ENCODE peak calls at places on chromosomes 13 and 19, in four cellular contexts. I is thoracic aorta, E is GM12864, G is K562. H is an unnamed sample.

GRCh38 chr13:85828094-85828684 is 29.0 kb upstream of the SLITRK6 start:
- DNase-seq in I (no peak), E (no peak), G (peak), H (peak)

GRCh38 chr19:50214699-50215543 is 11.5 kb downstream of the MYH14 start:
- DNase-seq in I (no peak), E (no peak), G (no peak), H (no peak)

GRCh38 chr19:44539236-44539819 is 9.9 kb upstream of the CEACAM20 start:
- DNase-seq in I (no peak), E (no peak), G (no peak), H (no peak)

GRCh38 chr19:12217332-12217731 is 54.4 kb downstream of the ZNF136 start:
- DNase-seq in I (no peak), E (no peak), G (no peak), H (no peak)

GRCh38 chr13:27171244-27171829 is at the start of gene USP12:
- DNase-seq in I (peak), E (no peak), G (peak), H (peak)

GRCh38 chr19:45442927-45443461 is 19.3 kb upstream of the ERCC1 start:
- DNase-seq in I (no peak), E (no peak), G (peak), H (no peak)

GRCh38 chr13:95957331-95957730 is 95.9 kb downstream of the UGGT2 start:
- DNase-seq in I (no peak), E (no peak), G (peak), H (no peak)

GRCh38 chr13:27728271-27728670 is 64.0 kb upstream of the GSX1 start:
- DNase-seq in I (no peak), E (no peak), G (no peak), H (no peak)

GRCh38 chr13:106981050-106981449 is 413.1 kb upstream of the ARGLU1 start:
- DNase-seq in I (no peak), E (no peak), G (no peak), H (no peak)

GRCh38 chr13:40564342-40564997 is 102.0 kb downstream of the FOXO1 start:
- DNase-seq in I (no peak), E (no peak), G (no peak), H (peak)

GRCh38 chr19:55563261-55563690 is 17.4 kb downstream of the ZNF579 start:
- DNase-seq in I (no peak), E (no peak), G (no peak), H (peak)

GRCh38 chr13:33351324-33351723 is 65.8 kb upstream of the STARD13 start:
- DNase-seq in I (no peak), E (no peak), G (no peak), H (peak)
- H3K4me3 ChIP-seq in I (peak), E (no peak), G (no peak), H (no peak)

GRCh38 chr19:916645-917322 is 349 bp upstream of the KISS1R start:
- DNase-seq in I (no peak), E (no peak), G (peak), H (no peak)
- H3K4me3 ChIP-seq in I (peak), E (peak), G (peak), H (peak)

GRCh38 chr19:34774857-34775256 is 1.8 kb upstream of the ZNF599 start:
- DNase-seq in I (no peak), E (no peak), G (no peak), H (no peak)

GRCh38 chr19:34778342-34778741 is 5.3 kb upstream of the ZNF599 start:
- DNase-seq in I (no peak), E (no peak), G (no peak), H (no peak)

GRCh38 chr19:34767967-34768366 is 5.0 kb downstream of the ZNF599 start:
- DNase-seq in I (no peak), E (no peak), G (no peak), H (no peak)

GRCh38 chr19:34772697-34773554 is at the start of gene ZNF599:
- DNase-seq in I (peak), E (peak), G (peak), H (peak)

DNA sequence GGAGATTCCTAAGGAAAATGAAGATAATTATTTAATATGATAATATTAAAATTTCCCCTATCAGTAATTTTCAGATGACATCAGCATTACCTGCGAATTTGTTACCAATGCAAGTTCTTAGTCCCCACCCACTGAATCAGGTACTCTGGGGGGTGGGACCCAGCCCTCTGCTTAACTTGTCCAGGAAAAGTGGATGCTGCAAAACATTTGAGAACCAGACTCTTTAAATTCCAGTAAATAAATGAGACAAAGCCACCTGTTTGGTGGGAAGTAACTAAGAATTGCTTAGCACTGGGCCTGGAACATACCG is 495 bp upstream of the ZNF599 start:
- DNase-seq in I (no peak), E (no peak), G (no peak), H (no peak)
- H3K4me3 ChIP-seq in I (peak), E (peak), G (no peak), H (peak)

GRCh38 chr19:6772866-6773322 is 386 bp downstream of the VAV1 start:
- DNase-seq in I (no peak), E (no peak), G (no peak), H (no peak)
- H3K4me3 ChIP-seq in I (peak), E (peak), G (peak), H (no peak)

GRCh38 chr13:59734393-59734792 is 429.3 kb downstream of the DIAPH3 start:
- DNase-seq in I (no peak), E (peak), G (peak), H (no peak)
- H3K4me3 ChIP-seq in I (no peak), E (no peak), G (no peak), H (no peak)

DNA sequence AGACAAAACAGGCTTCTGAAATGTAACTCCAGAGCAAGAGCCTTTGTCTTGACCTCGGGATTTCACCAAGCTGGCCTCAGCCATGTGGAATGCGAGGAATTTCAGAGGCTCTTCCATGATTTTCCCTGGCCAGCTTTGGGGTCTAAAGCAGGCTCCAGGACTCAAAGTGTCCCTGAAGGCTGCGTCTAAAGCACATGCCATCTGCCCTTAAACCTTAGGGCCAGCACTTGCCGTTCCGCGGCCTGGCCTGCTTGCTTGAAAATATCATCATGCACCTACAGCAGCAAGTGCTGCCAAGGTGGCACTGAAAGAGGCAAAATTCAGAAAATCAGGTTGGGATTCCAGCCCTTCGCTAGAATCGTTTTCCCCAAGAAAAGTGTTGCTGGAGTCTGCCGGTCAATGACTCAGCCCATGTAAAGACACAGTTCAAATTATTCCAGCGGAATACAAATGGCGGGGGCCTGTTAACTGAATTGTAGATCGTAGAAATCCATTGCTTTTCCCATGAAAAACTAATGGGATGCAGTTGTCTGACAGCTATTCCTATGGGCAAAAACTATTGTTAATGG is 105.7 kb upstream of the RAP2A start:
- DNase-seq in I (no peak), E (no peak), G (no peak), H (peak)
- H3K4me3 ChIP-seq in I (no peak), E (no peak), G (no peak), H (no peak)

H was measured in cardiac muscle cell.